ENCODE peak calls at places on chromosome X, in seven cellular contexts. V, S, W, C, E, O and N are unnamed samples.

GRCh38 chrX:119853449-119853848 is 686 bp upstream of the UPF3B start:
- DNase-seq in W (no peak), C (no peak), O (no peak), S (no peak), V (peak; percentile 19), E (no peak), N (no peak)

GRCh38 chrX:16320765-16321355 is 153.6 kb downstream of the MAGEB17 start:
- DNase-seq in V (no peak), S (no peak), O (no peak), W (no peak), E (no peak), C (no peak), N (no peak)

GRCh38 chrX:48472851-48473717 is 2.9 kb upstream of the FTSJ1 start:
- DNase-seq in C (no peak), E (no peak), S (no peak), V (peak; percentile 36), W (no peak), O (no peak), N (no peak)

GRCh38 chrX:101918746-101919145 is 13.1 kb downstream of the ZMAT1 start:
- DNase-seq in O (no peak), C (no peak), S (no peak), V (no peak), W (no peak), E (no peak), N (no peak)

GRCh38 chrX:135688137-135688536 is 25.3 kb upstream of the CT45A1 start:
- DNase-seq in C (no peak), W (no peak), S (no peak), E (no peak), V (peak; percentile 19), O (no peak), N (no peak)

GRCh38 chrX:153723351-153724251 is 586 bp downstream of the BCAP31 start:
- DNase-seq in E (peak; percentile 70), O (no peak), W (peak; percentile 18), S (no peak), C (no peak), V (no peak), N (no peak)

GRCh38 chrX:97215166-97215565 is 331.5 kb downstream of the RPA4 start:
- DNase-seq in E (no peak), V (no peak), W (no peak), S (no peak), O (peak; percentile 12), C (no peak), N (no peak)

GRCh38 chrX:830532-830931 is 199.9 kb downstream of the SHOX start:
- DNase-seq in S (no peak), E (no peak), W (no peak), O (no peak), C (no peak), V (no peak), N (no peak)

GRCh38 chrX:44748014-44748413 is 95.8 kb upstream of the DUSP21 start:
- DNase-seq in O (no peak), V (no peak), W (no peak), C (no peak), S (no peak), E (no peak), N (no peak)

GRCh38 chrX:108447303-108447702 is 7.7 kb downstream of the COL4A5 start:
- DNase-seq in C (no peak), V (no peak), E (no peak), S (no peak), W (no peak), O (no peak), N (no peak)

GRCh38 chrX:113260474-113260873 is 419.8 kb upstream of the AMOT start:
- DNase-seq in C (no peak), S (no peak), E (no peak), O (no peak), W (no peak), V (no peak), N (no peak)

GRCh38 chrX:96436105-96436504 is 248.5 kb upstream of the DIAPH2 start:
- DNase-seq in C (no peak), V (no peak), S (no peak), W (no peak), E (no peak), O (peak; percentile 33), N (no peak)

GRCh38 chrX:23276475-23276874 is 58.2 kb upstream of the PTCHD1 start:
- DNase-seq in V (no peak), O (no peak), C (no peak), W (no peak), E (no peak), S (no peak), N (no peak)

GRCh38 chrX:147848009-147848408 is 63.7 kb upstream of the FMR1 start:
- DNase-seq in E (no peak), V (peak; percentile 25), W (no peak), O (no peak), S (no peak), C (no peak), N (no peak)

GRCh38 chrX:40877869-40878268 is 142.5 kb upstream of the MED14 start:
- DNase-seq in V (no peak), C (no peak), S (no peak), E (no peak), W (no peak), O (no peak), N (no peak)

GRCh38 chrX:139106111-139106510 is 394.6 kb upstream of the FGF13 start:
- DNase-seq in W (no peak), E (no peak), C (no peak), O (no peak), S (no peak), V (no peak), N (peak; percentile 45)

GRCh38 chrX:68929332-68930150 is 100.7 kb downstream of the EFNB1 start:
- DNase-seq in S (no peak), C (peak; percentile 68), O (no peak), W (peak; percentile 46), V (no peak), E (no peak), N (no peak)

GRCh38 chrX:129632443-129632842 is 22.3 kb downstream of the APLN start:
- DNase-seq in W (no peak), S (no peak), C (no peak), O (no peak), V (no peak), E (no peak), N (peak; percentile 20)

GRCh38 chrX:10054396-10054795 is 87.2 kb downstream of the CLDN34 start:
- DNase-seq in S (no peak), O (no peak), W (no peak), C (no peak), E (no peak), V (no peak), N (no peak)

GRCh38 chrX:118564498-118564897 is 68.9 kb downstream of the DOCK11 start:
- DNase-seq in C (no peak), S (no peak), O (no peak), E (no peak), W (no peak), V (no peak), N (no peak)

GRCh38 chrX:133670394-133670793 is 255.1 kb upstream of the GPC4 start:
- DNase-seq in E (peak; percentile 45), S (no peak), V (peak; percentile 21), C (no peak), W (peak; percentile 5), O (no peak), N (no peak)

GRCh38 chrX:53441531-53442321 is 7.6 kb upstream of the HSD17B10 start:
- DNase-seq in E (peak; percentile 88), S (peak; percentile 53), O (no peak), W (peak; percentile 64), V (peak; percentile 75), C (peak; percentile 88), N (peak; percentile 29)

GRCh38 chrX:53442322-53442631 is 8.1 kb upstream of the HSD17B10 start:
- DNase-seq in W (no peak), C (no peak), E (no peak), V (no peak), S (no peak), O (no peak), N (no peak)

GRCh38 chrX:53449632-53450031 is 15.5 kb upstream of the HSD17B10 start:
- DNase-seq in W (no peak), C (no peak), S (no peak), V (no peak), E (no peak), O (no peak), N (no peak)

GRCh38 chrX:53447441-53447840 is 13.3 kb upstream of the HSD17B10 start:
- DNase-seq in W (no peak), C (no peak), S (no peak), V (no peak), O (no peak), E (no peak), N (no peak)

DNA sequence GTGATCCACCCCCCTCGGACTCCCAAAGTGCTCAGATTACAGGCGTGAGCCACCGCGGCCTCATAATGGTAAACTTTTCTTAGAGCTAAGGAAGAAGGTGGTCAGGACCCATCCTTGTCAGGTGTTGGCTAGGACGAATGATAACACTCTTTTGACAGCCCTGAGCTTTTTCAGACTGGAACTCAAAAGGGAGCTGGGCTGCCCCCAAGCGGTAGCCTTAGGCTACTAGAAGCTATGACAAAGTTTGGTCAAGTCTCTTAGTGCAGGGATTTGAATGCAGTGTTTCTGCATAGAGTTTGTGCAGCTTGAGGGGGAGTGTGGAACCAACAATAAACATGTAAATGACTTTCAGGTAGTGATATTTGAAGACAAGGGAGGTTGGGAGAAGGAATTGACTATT is 11.8 kb upstream of the HSD17B10 start:
- DNase-seq in E (peak; percentile 50), O (no peak), S (peak; percentile 20), C (no peak), W (no peak), V (peak; percentile 37), N (no peak)
- TF ChIP-seq CTCF in E (peak; percentile 62), O (peak; percentile 52), S (peak; percentile 29), C (peak; percentile 20), W (peak; percentile 45), V (peak; percentile 28), N (peak; percentile 71)

GRCh38 chrX:29237972-29238371 is 650.7 kb downstream of the IL1RAPL1 start:
- DNase-seq in V (no peak), C (no peak), E (no peak), O (no peak), S (no peak), W (no peak), N (no peak)
- TF ChIP-seq CTCF in V (no peak), C (no peak), E (no peak), O (no peak), S (no peak), W (no peak), N (no peak)

DNA sequence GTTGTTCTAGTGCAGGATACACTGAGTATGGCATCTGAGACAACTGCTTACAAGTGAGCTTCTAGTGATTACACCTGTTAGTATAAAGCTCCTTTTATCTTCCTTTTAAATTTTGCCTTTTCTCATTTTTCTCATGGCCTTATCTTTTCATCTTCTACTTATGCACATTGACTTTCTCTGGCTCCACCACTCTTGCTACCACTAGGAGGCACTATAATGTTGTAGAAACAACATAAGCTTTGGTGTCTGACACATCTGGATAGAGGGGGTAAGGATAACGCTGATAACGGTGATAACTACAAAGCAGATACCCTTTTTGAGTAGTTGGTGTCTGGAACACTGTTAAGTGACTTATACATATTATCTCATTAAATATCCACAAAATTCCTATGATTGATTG is 187.4 kb upstream of the TEX13C start:
- DNase-seq in O (no peak), W (no peak), S (no peak), E (no peak), V (no peak), C (no peak), N (no peak)
- TF ChIP-seq CTCF in O (no peak), W (no peak), S (no peak), E (peak; percentile 38), V (no peak), C (peak; percentile 9), N (peak; percentile 42)

GRCh38 chrX:13341491-13342101 is 21.7 kb upstream of the ATXN3L start:
- DNase-seq in E (no peak), S (no peak), V (no peak), O (no peak), W (no peak), C (no peak), N (no peak)
- TF ChIP-seq CTCF in E (no peak), S (no peak), V (no peak), O (no peak), W (no peak), C (no peak), N (no peak)

GRCh38 chrX:100587846-100588245 is 3.1 kb downstream of the TNMD start:
- DNase-seq in O (no peak), V (no peak), C (no peak), W (no peak), S (no peak), E (no peak), N (no peak)
- TF ChIP-seq CTCF in O (no peak), V (no peak), C (no peak), W (no peak), S (no peak), E (no peak), N (no peak)